ENCODE peak calls at places on chromosomes 13 and 19, in five cellular contexts. X is neural progenitor cell; D is neuronal stem cell; K is left lung; I is CD8-positive, alpha-beta memory T cell. J is an unnamed sample.
A peak's percentile ranks its signal among the peaks of the same experiment; 100 is the strongest.

GRCh38 chr13:114311908-114312307 is 2.4 kb upstream of the CHAMP1 start:
- DNase-seq in I (no peak), K (no peak), X (no peak), D (no peak), J (no peak)

GRCh38 chr13:49220035-49220855 is at the start of gene MLNR:
- DNase-seq in I (peak; percentile 48), D (peak; percentile 35), K (no peak), X (peak; percentile 76), J (peak; percentile 37)

GRCh38 chr19:28208745-28209144 is 1004.2 kb downstream of the UQCRFS1 start:
- DNase-seq in I (no peak), K (no peak), X (no peak), D (no peak), J (no peak)

GRCh38 chr19:47106819-47107200 is 6.8 kb downstream of the ZC3H4 start:
- DNase-seq in I (no peak), D (no peak), K (no peak), X (no peak), J (no peak)

GRCh38 chr13:46075811-46076210 is 23.3 kb upstream of the ZC3H13 start:
- DNase-seq in K (no peak), D (no peak), X (no peak), I (no peak), J (no peak)

GRCh38 chr13:96052655-96053002 is 572 bp downstream of the UGGT2 start:
- DNase-seq in D (no peak), X (no peak), I (no peak), K (no peak), J (no peak)

GRCh38 chr13:41065098-41065497 is 3.8 kb downstream of the WBP4 start:
- DNase-seq in K (no peak), D (no peak), X (no peak), I (no peak), J (no peak)

GRCh38 chr19:18507021-18507726 is 14.7 kb downstream of the ELL start:
- DNase-seq in I (no peak), K (no peak), D (no peak), X (no peak), J (peak; percentile 71)

GRCh38 chr19:10537668-10538067 is 6.0 kb upstream of the ATG4D start:
- DNase-seq in K (no peak), D (no peak), I (no peak), X (no peak), J (no peak)

GRCh38 chr13:104098421-104098820 is 1032.2 kb upstream of the SLC10A2 start:
- DNase-seq in X (no peak), D (no peak), K (no peak), I (no peak), J (no peak)

GRCh38 chr19:51027126-51027806 is 850 bp upstream of the KLK11 start:
- DNase-seq in X (no peak), K (no peak), D (no peak), I (no peak), J (no peak)

GRCh38 chr13:75566658-75567057 is 17.1 kb downstream of the UCHL3 start:
- DNase-seq in X (no peak), D (no peak), K (no peak), I (no peak), J (no peak)

GRCh38 chr13:102317593-102317992 is 84.3 kb downstream of the FGF14 start:
- DNase-seq in X (no peak), K (peak; percentile 40), D (no peak), I (no peak), J (no peak)

GRCh38 chr19:29542327-29542726 is 16.5 kb downstream of the VSTM2B start:
- DNase-seq in X (no peak), K (no peak), D (no peak), I (no peak), J (no peak)

GRCh38 chr19:12156254-12157058 is at the start of gene ZNF625:
- DNase-seq in K (peak; percentile 91), I (no peak), D (peak; percentile 86), X (peak; percentile 97), J (no peak)

GRCh38 chr13:37109080-37109678 is 3.7 kb upstream of the CSNK1A1L start:
- DNase-seq in X (peak; percentile 30), I (no peak), K (no peak), D (peak; percentile 18), J (peak; percentile 8)

GRCh38 chr13:27574661-27575060 is 45.7 kb downstream of the LNX2 start:
- DNase-seq in D (no peak), I (no peak), X (no peak), K (no peak), J (no peak)

GRCh38 chr19:1884291-1884718 is 991 bp downstream of the ABHD17A start:
- DNase-seq in X (no peak), K (no peak), D (no peak), I (peak; percentile 56), J (no peak)

GRCh38 chr19:34828156-34828555 is 55.1 kb upstream of the ZNF599 start:
- DNase-seq in I (no peak), K (no peak), X (no peak), D (no peak), J (no peak)

GRCh38 chr13:40579535-40579934 is 86.9 kb downstream of the FOXO1 start:
- DNase-seq in K (no peak), I (no peak), X (no peak), D (no peak), J (no peak)

GRCh38 chr13:113813070-113813748 is 50.7 kb downstream of the GAS6 start:
- DNase-seq in X (no peak), D (no peak), K (no peak), I (no peak), J (no peak)

GRCh38 chr19:40549007-40549708 is 27.5 kb upstream of the SHKBP1 start:
- DNase-seq in X (peak; percentile 96), I (peak; percentile 59), K (peak; percentile 46), D (peak; percentile 81), J (peak; percentile 61)

GRCh38 chr13:59960683-59961082 is 203.0 kb downstream of the DIAPH3 start:
- DNase-seq in I (no peak), K (no peak), D (no peak), X (no peak), J (no peak)

GRCh38 chr19:40326201-40326600 is 22.0 kb downstream of the C19orf47 start:
- DNase-seq in X (no peak), K (no peak), I (no peak), D (no peak), J (no peak)

GRCh38 chr19:32671883-32672282 is 3.1 kb downstream of the ANKRD27 start:
- DNase-seq in K (no peak), D (no peak), I (no peak), X (no peak), J (no peak)

GRCh38 chr13:74135306-74136088 is 1.3 kb upstream of the KLF12 start:
- DNase-seq in I (peak; percentile 62), K (peak; percentile 70), D (peak; percentile 78), X (peak; percentile 93), J (peak; percentile 52)

GRCh38 chr19:7415163-7415856 is 66.6 kb downstream of the ARHGEF18 start:
- DNase-seq in K (peak; percentile 80), X (no peak), I (no peak), D (no peak), J (no peak)

GRCh38 chr19:42051166-42052115 is 18.6 kb downstream of the GRIK5 start:
- DNase-seq in K (no peak), D (no peak), X (no peak), I (no peak), J (no peak)

GRCh38 chr19:1992759-1993260 is 22.7 kb downstream of the BTBD2 start:
- DNase-seq in D (no peak), I (no peak), K (no peak), X (peak; percentile 37), J (no peak)

GRCh38 chr19:4870025-4870700 is 2.7 kb upstream of the PLIN3 start:
- DNase-seq in K (peak; percentile 81), X (no peak), D (no peak), I (no peak), J (no peak)

GRCh38 chr19:34481861-34482379 is 362 bp downstream of the WTIP start:
- DNase-seq in D (no peak), K (no peak), X (no peak), I (no peak), J (no peak)

GRCh38 chr13:105920375-105920774 is 615.1 kb downstream of the EFNB2 start:
- DNase-seq in K (no peak), D (peak; percentile 58), I (no peak), X (peak; percentile 88), J (no peak)

GRCh38 chr13:101930331-101930730 is 471.5 kb downstream of the FGF14 start:
- DNase-seq in D (no peak), K (no peak), I (no peak), X (no peak), J (no peak)

GRCh38 chr13:112510987-112511715 is 76.8 kb downstream of the TUBGCP3 start:
- DNase-seq in D (no peak), I (no peak), X (no peak), K (no peak), J (no peak)

GRCh38 chr13:33637978-33638743 is 179.8 kb upstream of the RFC3 start:
- DNase-seq in K (no peak), I (no peak), D (no peak), X (no peak), J (no peak)
- H3K27ac ChIP-seq in K (no peak overlapping the region), I (no peak overlapping the region), D (no peak overlapping the region), X (no peak overlapping the region), J (no peak overlapping the region)

GRCh38 chr13:110216006-110216402 is 91.0 kb downstream of the COL4A1 start:
- DNase-seq in D (no peak), X (no peak), K (no peak), I (no peak), J (no peak)
- H3K27ac ChIP-seq in D (no peak overlapping the region), X (no peak overlapping the region), K (peak overlapping the region; percentile 68), I (no peak overlapping the region), J (no peak overlapping the region)

GRCh38 chr13:92950771-92951170 is 275.8 kb upstream of the GPC6 start:
- DNase-seq in X (no peak), K (no peak), I (no peak), D (no peak), J (no peak)
- H3K27ac ChIP-seq in X (no peak overlapping the region), K (no peak overlapping the region), I (no peak overlapping the region), D (no peak overlapping the region), J (no peak overlapping the region)

GRCh38 chr19:38012290-38012689 is 105.3 kb downstream of the SIPA1L3 start:
- DNase-seq in K (no peak), D (no peak), X (no peak), I (no peak), J (no peak)

GRCh38 chr19:38012944-38013343 is 105.9 kb downstream of the SIPA1L3 start:
- DNase-seq in K (no peak), D (no peak), X (no peak), I (no peak), J (no peak)

GRCh38 chr19:38015216-38015615 is 108.2 kb downstream of the SIPA1L3 start:
- DNase-seq in I (no peak), X (no peak), K (no peak), D (no peak), J (no peak)

GRCh38 chr19:38015771-38016170 is 108.8 kb downstream of the SIPA1L3 start:
- DNase-seq in I (no peak), X (no peak), D (no peak), K (no peak), J (no peak)

DNA sequence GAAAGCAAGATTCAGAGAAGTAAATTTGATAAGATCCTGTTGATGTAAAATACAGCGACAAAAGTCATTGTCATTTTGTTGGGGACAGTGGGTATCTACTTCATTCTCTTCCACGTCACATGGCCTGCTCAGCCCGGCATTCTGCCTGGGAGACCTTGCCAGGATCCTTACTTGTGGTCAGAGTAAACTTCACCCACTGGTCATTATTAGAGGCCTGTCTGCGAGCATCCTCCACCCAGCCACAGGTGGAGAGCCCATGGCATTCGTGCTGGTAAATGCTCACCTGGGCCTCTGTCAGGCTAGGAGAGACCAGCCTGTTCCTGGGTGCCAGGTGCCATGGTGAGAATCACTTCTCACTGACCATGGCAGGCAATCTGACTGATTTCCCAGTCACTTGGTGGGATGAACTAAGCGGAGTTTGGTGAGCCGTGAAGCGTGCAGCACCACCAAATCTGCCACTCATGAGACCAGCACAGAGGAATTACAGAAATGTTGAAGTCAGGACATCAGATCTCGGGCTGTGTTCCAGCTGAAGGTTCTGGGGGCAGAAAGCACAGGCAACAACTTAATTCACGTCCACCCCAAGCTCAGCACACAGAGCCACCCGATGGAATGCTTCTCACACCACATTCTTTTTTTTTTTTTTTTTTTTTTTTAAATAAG is 107.0 kb downstream of the SIPA1L3 start:
- DNase-seq in I (no peak), D (no peak), K (no peak), X (no peak), J (no peak)
- H3K27ac ChIP-seq in I (no peak overlapping the region), D (no peak overlapping the region), K (no peak overlapping the region), X (no peak overlapping the region), J (no peak overlapping the region)